ENCODE peak calls at places on chromosomes 5 and 9, in seven cellular contexts. N is ACHN; P is fibroblast of lung; M is HuH-7; A is effector memory CD4-positive, alpha-beta T cell; R is SW480; L is NCI-H1436. H is an unnamed sample.

GRCh38 chr5:179166886-179167841 is 107.0 kb downstream of the ZNF354C start:
- DNase-seq in N (no peak), P (peak; percentile 44), M (peak; percentile 78), A (peak; percentile 8), R (no peak), L (no peak), H (peak; percentile 31)

GRCh38 chr9:101536938-101537337 is 3.3 kb downstream of the RNF20 start:
- DNase-seq in N (peak; percentile 25), P (peak; percentile 56), M (peak; percentile 1), A (no peak), R (no peak), L (no peak), H (no peak)

GRCh38 chr9:16147726-16148125 is 594.9 kb downstream of the CCDC171 start:
- DNase-seq in N (no peak), P (no peak), M (no peak), A (no peak), R (no peak), L (no peak), H (no peak)

GRCh38 chr5:96627792-96628191 is 34.4 kb upstream of the CAST start:
- DNase-seq in N (no peak), P (no peak), M (peak; percentile 41), A (no peak), R (no peak), L (no peak), H (no peak)

GRCh38 chr5:558871-559503 is 34.7 kb upstream of the SLC9A3 start:
- DNase-seq in N (no peak), P (no peak), M (no peak), A (no peak), R (no peak), L (no peak), H (no peak)

GRCh38 chr9:76403352-76403751 is 9.1 kb upstream of the RFK start:
- DNase-seq in N (peak; percentile 86), P (peak; percentile 89), M (no peak), A (no peak), R (peak; percentile 78), L (no peak), H (no peak)

GRCh38 chr9:130786526-130786925 is 48.5 kb upstream of the ABL1 start:
- DNase-seq in N (no peak), P (no peak), M (no peak), A (no peak), R (no peak), L (no peak), H (no peak)

GRCh38 chr9:134178394-134178780 is 14.0 kb upstream of the RNU6ATAC start:
- DNase-seq in N (no peak), P (no peak), M (no peak), A (no peak), R (no peak), L (no peak), H (no peak)

GRCh38 chr5:65327582-65327981 is 154.1 kb downstream of the ADAMTS6 start:
- DNase-seq in N (no peak), P (peak; percentile 39), M (no peak), A (no peak), R (no peak), L (no peak), H (no peak)

GRCh38 chr5:169374761-169375160 is 73.8 kb upstream of the SLIT3 start:
- DNase-seq in N (no peak), P (no peak), M (no peak), A (no peak), R (peak; percentile 12), L (no peak), H (no peak)

GRCh38 chr5:139459451-139459934 is 3.0 kb downstream of the ECSCR start:
- DNase-seq in N (no peak), P (no peak), M (no peak), A (no peak), R (no peak), L (no peak), H (no peak)

GRCh38 chr5:145176041-145176440 is 659.1 kb downstream of the PRELID2 start:
- DNase-seq in N (no peak), P (no peak), M (no peak), A (no peak), R (no peak), L (no peak), H (no peak)

GRCh38 chr5:160903076-160903475 is 51.1 kb upstream of the ATP10B start:
- DNase-seq in N (no peak), P (no peak), M (no peak), A (no peak), R (no peak), L (no peak), H (no peak)

GRCh38 chr5:163379298-163380155 is 57.9 kb upstream of the CCNG1 start:
- DNase-seq in N (peak; percentile 71), P (peak; percentile 90), M (no peak), A (no peak), R (no peak), L (no peak), H (no peak)

GRCh38 chr5:14413331-14413750 is 168.3 kb upstream of the OTULINL start:
- DNase-seq in N (no peak), P (no peak), M (no peak), A (peak; percentile 32), R (no peak), L (no peak), H (peak; percentile 44)

GRCh38 chr9:86443992-86444391 is 89.8 kb upstream of the TUT7 start:
- DNase-seq in N (no peak), P (no peak), M (no peak), A (no peak), R (no peak), L (no peak), H (no peak)

GRCh38 chr5:121691478-121691877 is 160.2 kb upstream of the FTMT start:
- DNase-seq in N (no peak), P (peak; percentile 22), M (peak; percentile 21), A (no peak), R (no peak), L (no peak), H (no peak)

GRCh38 chr9:127742435-127743088 is 7.5 kb upstream of the TOR2A start:
- DNase-seq in N (peak; percentile 83), P (peak; percentile 48), M (peak; percentile 97), A (no peak), R (no peak), L (peak; percentile 93), H (no peak)

GRCh38 chr5:74556631-74557595 is 83.6 kb downstream of the ENC1 start:
- DNase-seq in N (no peak), P (no peak), M (no peak), A (no peak), R (no peak), L (no peak), H (no peak)

GRCh38 chr5:126365446-126366198 is 57.6 kb upstream of the GRAMD2B start:
- DNase-seq in N (no peak), P (peak; percentile 79), M (no peak), A (no peak), R (no peak), L (no peak), H (no peak)